ENCODE peak calls at places on chromosome 11, in four cellular contexts. J is left lung; S is HCT116; H is CD4-positive, alpha-beta T cell. I is an unnamed sample. For H3K9me3, the result is how much of the 10 kb centered on the place peaks cover.

GRCh38 chr11:28110839-28111235 is 2.6 kb downstream of the METTL15 start:
- DNase-seq in S (no peak), H (no peak), J (no peak), I (no peak)

GRCh38 chr11:119641991-119642745 is 86.8 kb downstream of the NECTIN1 start:
- DNase-seq in J (no peak), H (no peak), S (peak), I (no peak)

GRCh38 chr11:85718126-85718943 is 32.3 kb upstream of the CCDC89 start:
- DNase-seq in H (no peak), J (no peak), S (no peak), I (no peak)

GRCh38 chr11:134045799-134046635 is 22.9 kb upstream of the JAM3 start:
- DNase-seq in H (no peak), J (no peak), S (no peak), I (no peak)

GRCh38 chr11:105935791-105936190 is 86.2 kb downstream of the MSANTD4 start:
- DNase-seq in H (no peak), J (no peak), S (peak), I (no peak)

GRCh38 chr11:61956191-61957027 is 6.3 kb downstream of the BEST1 start:
- DNase-seq in S (no peak), H (no peak), J (peak), I (peak)

GRCh38 chr11:72648737-72649136 is 25.5 kb downstream of the PDE2A start:
- DNase-seq in H (no peak), J (no peak), S (no peak), I (no peak)

GRCh38 chr11:108125126-108125525 is 3.8 kb downstream of the ACAT1 start:
- DNase-seq in J (no peak), H (no peak), S (no peak), I (no peak)

GRCh38 chr11:19789245-19789644 is 76.6 kb downstream of the NAV2 start:
- DNase-seq in S (no peak), J (no peak), H (no peak), I (no peak)
- H3K9me3 ChIP-seq in S (under half), J (under half), H (under half), I (under half)

GRCh38 chr11:115579181-115579825 is 75.1 kb upstream of the CADM1 start:
- DNase-seq in J (no peak), S (no peak), H (no peak), I (no peak)

GRCh38 chr11:115580927-115581680 is 76.9 kb upstream of the CADM1 start:
- DNase-seq in S (no peak), J (no peak), H (no peak), I (no peak)

GRCh38 chr11:115580416-115580815 is 76.2 kb upstream of the CADM1 start:
- DNase-seq in J (no peak), S (no peak), H (no peak), I (no peak)

GRCh38 chr11:115585361-115586024 is 81.3 kb upstream of the CADM1 start:
- DNase-seq in S (no peak), H (no peak), J (no peak), I (no peak)

DNA sequence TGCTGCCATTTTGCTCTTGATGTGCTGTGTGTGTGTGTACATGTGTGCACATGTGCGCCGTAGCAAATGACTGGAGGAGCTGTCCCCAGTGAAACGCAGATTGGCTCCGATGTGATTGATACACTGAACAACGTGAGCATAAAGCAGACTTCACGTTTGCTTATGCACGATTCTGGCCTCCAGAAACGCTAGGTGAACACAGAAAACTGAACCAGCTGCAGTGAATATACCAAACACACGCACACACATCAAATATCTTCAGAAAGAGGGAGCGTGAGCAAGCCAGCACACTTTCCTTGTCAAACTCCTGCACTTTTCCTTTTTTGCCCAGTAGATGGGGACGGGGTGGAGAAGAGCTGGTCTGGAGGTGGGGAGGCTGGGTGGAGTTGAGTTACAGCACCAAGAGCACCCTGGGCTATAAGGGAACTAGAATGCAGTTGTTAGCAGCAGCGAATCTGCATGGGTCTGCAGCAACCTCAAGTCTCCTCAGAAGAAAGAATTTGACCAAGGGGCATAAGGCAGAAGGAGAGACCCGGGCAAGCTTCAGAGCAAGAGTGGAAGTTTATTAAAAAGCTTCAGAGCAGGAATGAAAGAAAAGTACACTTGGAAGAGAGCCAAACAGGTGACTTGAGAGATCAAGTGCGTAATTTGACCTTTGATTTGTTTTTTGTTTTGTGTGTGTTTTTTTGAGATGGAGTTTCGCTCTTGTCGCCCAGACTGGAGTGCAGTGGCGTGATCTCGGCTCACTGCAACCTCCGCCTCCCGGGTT is 77.8 kb upstream of the CADM1 start:
- DNase-seq in H (no peak), J (no peak), S (no peak), I (no peak)
- TF ChIP-seq CTCF in H (no peak), J (no peak), S (no peak), I (no peak)

GRCh38 chr11:65526744-65527143 is 1.9 kb downstream of the SCYL1 start:
- DNase-seq in J (no peak), S (no peak), H (no peak), I (peak)
- H3K27ac ChIP-seq in J (no peak), S (no peak), H (no peak), I (no peak)

DNA sequence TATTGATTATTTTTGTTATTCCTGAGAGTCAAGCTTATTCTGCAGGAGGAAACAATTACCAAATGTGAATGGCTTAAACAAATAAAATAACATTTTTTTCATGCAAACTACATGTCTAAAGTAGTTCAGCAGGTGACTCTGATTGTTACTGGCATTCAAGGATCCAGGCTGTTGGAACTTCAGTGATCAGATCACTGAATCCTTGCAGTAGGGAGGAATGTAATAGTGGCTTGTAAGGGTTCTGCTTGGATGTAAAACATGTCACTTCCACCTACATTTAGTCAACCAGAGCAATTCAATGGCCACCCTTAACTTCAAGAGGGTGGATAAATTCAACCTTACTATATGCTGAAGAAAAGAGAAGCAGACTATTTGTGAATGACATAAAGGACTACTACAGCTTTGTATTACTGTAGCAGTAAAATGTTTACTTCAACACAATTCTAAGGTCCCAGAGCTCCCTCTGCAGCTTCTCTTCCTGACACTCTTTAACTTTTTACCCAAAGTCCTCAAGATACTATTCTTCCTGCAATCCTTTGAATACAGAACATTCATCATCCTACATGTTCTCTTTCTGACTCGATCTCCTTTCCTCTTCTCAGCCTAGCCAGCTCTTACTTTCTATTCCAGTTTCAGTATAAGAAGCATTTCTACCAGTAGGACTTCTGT is 284.0 kb downstream of the LRRC4C start:
- DNase-seq in J (no peak), H (no peak), S (no peak), I (no peak)
- H3K9me3 ChIP-seq in J (under half), H (under half), S (under half), I (under half)

GRCh38 chr11:12162652-12163051 is 52.3 kb downstream of the MICAL2 start:
- DNase-seq in J (no peak), S (no peak), H (no peak), I (no peak)
- TF ChIP-seq CTCF in J (no peak), S (peak), H (no peak), I (no peak)

DNA sequence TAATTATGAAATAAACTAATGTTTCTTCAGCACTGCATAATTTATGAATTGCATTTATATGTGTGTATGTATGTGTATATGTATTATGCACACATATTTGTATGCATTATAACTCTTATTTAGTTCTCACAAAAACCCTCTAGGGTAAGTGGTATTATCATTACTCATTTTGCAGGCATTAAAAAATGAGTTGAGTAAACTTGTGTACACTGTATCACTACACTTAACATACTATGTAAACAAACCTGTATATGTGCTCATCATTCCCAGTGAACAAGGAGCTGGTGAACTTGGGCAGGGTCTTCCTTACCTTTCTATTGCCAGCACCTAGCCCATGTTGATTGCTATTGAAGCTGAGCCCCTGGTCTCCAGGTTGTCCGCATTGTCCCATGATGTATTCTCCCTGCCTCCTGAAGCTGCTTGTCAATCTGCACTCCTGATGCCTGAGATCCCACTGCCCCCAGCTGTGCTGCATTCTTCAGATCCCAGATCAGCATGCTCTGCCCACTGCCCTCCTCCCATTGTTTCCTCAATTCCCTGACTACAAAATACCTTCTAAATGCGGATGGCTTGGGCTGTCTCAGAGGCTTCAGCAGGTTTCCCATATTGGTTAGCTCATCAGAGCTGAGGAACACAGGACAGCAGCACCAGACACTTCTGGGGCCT is 267.9 kb upstream of the SESN3 start:
- DNase-seq in J (no peak), S (no peak), H (no peak), I (no peak)
- H3K27ac ChIP-seq in J (no peak), S (no peak), H (no peak), I (no peak)

I was measured in pancreas.